ENCODE peak calls at places on chromosomes 2 and 18, in four cellular contexts. R, J, C and E are unnamed samples.
A peak's percentile ranks its signal among the peaks of the same experiment; 100 is the strongest.

GRCh38 chr2:234555161-234555560 is 58.3 kb upstream of the ARL4C start:
- DNase-seq in R (no peak), J (no peak), C (no peak), E (no peak)

GRCh38 chr2:88201811-88202169 is 31.6 kb downstream of the THNSL2 start:
- DNase-seq in R (no peak), J (peak; percentile 54), C (no peak), E (no peak)

GRCh38 chr2:181077128-181077709 is 96.8 kb downstream of the UBE2E3 start:
- DNase-seq in R (no peak), J (peak; percentile 68), C (peak; percentile 56), E (peak; percentile 40)

GRCh38 chr2:4135765-4136164 is 432.4 kb downstream of the DCDC2C start:
- DNase-seq in R (no peak), J (no peak), C (no peak), E (no peak)

GRCh38 chr2:83054751-83055150 is 1404.3 kb downstream of the SUCLG1 start:
- DNase-seq in R (no peak), J (no peak), C (peak; percentile 2), E (no peak)

GRCh38 chr2:20351555-20352229 is 1.0 kb upstream of the PUM2 start:
- DNase-seq in R (no peak), J (no peak), C (no peak), E (no peak)

GRCh38 chr2:61537590-61538178 is 472 bp downstream of the XPO1 start:
- DNase-seq in R (no peak), J (peak; percentile 33), C (peak; percentile 24), E (no peak)

GRCh38 chr2:168452781-168453180 is 3.3 kb upstream of the CERS6 start:
- DNase-seq in R (no peak), J (no peak), C (no peak), E (no peak)

GRCh38 chr2:207046642-207047213 is 107.4 kb downstream of the CPO start:
- DNase-seq in R (no peak), J (no peak), C (peak; percentile 54), E (no peak)

GRCh38 chr2:241827394-241827793 is 18.4 kb downstream of the NEU4 start:
- DNase-seq in R (no peak), J (no peak), C (no peak), E (no peak)

GRCh38 chr18:48539406-48540328 is 836 bp downstream of the CTIF start:
- DNase-seq in R (peak; percentile 68), J (peak; percentile 75), C (peak; percentile 59), E (peak; percentile 44)

GRCh38 chr2:42652086-42652485 is 83.7 kb downstream of the MTA3 start:
- DNase-seq in R (no peak), J (peak; percentile 40), C (no peak), E (no peak)

GRCh38 chr2:8380026-8380425 is 301.8 kb upstream of the ID2 start:
- DNase-seq in R (no peak), J (no peak), C (no peak), E (no peak)

GRCh38 chr2:157857881-157858280 is 18.2 kb downstream of the ACVR1 start:
- DNase-seq in R (no peak), J (no peak), C (no peak), E (no peak)

GRCh38 chr2:25251461-25252273 is 83.3 kb upstream of the POMC start:
- DNase-seq in R (peak; percentile 78), J (peak; percentile 61), C (peak; percentile 64), E (peak; percentile 3)

GRCh38 chr2:25103287-25103871 is 61.5 kb downstream of the EFR3B start:
- DNase-seq in R (no peak), J (no peak), C (no peak), E (peak; percentile 72)

GRCh38 chr2:220127311-220127710 is 499.9 kb downstream of the SLC4A3 start:
- DNase-seq in R (no peak), J (no peak), C (no peak), E (no peak)

GRCh38 chr2:172864182-172864581 is 128.5 kb downstream of the RAPGEF4 start:
- DNase-seq in R (peak; percentile 66), J (peak; percentile 82), C (peak; percentile 29), E (peak; percentile 36)

GRCh38 chr2:86102157-86102556 is 3.5 kb downstream of the POLR1A start:
- DNase-seq in R (no peak), J (no peak), C (no peak), E (no peak)

GRCh38 chr2:195411219-195411687 is 245.8 kb upstream of the SLC39A10 start:
- DNase-seq in R (no peak), J (no peak), C (no peak), E (peak; percentile 46)

GRCh38 chr2:123791716-123792115 is 233.4 kb upstream of the CNTNAP5 start:
- DNase-seq in R (no peak), J (no peak), C (no peak), E (no peak)

GRCh38 chr2:208983476-208983875 is 440.4 kb upstream of the MAP2 start:
- DNase-seq in R (no peak), J (no peak), C (no peak), E (no peak)

GRCh38 chr2:229129738-229130371 is 141.2 kb downstream of the PID1 start:
- DNase-seq in R (peak; percentile 65), J (no peak), C (no peak), E (no peak)

GRCh38 chr2:3461781-3462492 is 57.4 kb downstream of the ADI1 start:
- DNase-seq in R (no peak), J (peak; percentile 76), C (peak; percentile 58), E (no peak)

GRCh38 chr18:23270999-23271680 is 135.9 kb downstream of the CABLES1 start:
- DNase-seq in R (no peak), J (no peak), C (peak; percentile 71), E (no peak)

GRCh38 chr2:73897934-73898333 is 5.1 kb downstream of the ACTG2 start:
- DNase-seq in R (no peak), J (no peak), C (no peak), E (no peak)

GRCh38 chr2:225429718-225430117 is 30.2 kb downstream of the NYAP2 start:
- DNase-seq in R (no peak), J (peak; percentile 30), C (no peak), E (no peak)

GRCh38 chr18:59900222-59901128 is 679 bp downstream of the PMAIP1 start:
- DNase-seq in R (peak; percentile 60), J (peak; percentile 85), C (peak; percentile 76), E (peak; percentile 81)

GRCh38 chr2:43018179-43019024 is 208.0 kb downstream of the ZFP36L2 start:
- DNase-seq in R (peak; percentile 69), J (no peak), C (no peak), E (no peak)

GRCh38 chr2:23124214-23124735 is 260.7 kb upstream of the KLHL29 start:
- DNase-seq in R (no peak), J (no peak), C (no peak), E (no peak)

DNA sequence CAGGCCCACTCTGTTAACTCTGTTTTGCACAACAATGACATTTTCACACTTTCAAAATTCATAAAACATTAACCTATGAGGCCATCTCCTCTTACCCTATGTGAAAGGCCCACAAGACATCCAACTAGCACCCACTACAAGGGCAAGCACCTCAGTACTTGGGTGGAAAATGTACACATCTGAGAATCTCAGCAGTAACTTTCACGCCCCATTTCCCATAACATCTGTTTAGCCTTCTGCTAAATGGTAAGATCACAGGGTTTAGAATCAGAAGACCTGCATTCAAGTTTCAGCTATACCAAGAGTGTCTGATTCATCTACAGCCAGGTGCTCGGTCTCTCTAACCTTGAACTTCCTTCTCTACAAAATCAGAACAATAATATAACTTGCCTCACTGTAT is 89.2 kb downstream of the SP100 start:
- DNase-seq in R (no peak), J (no peak), C (no peak), E (no peak)
- H3K36me3 ChIP-seq in R (no peaks in the 10 kb centered on the region), J (no peaks in the 10 kb centered on the region), C (peaks cover 15% of the 10 kb centered on the region), E (peaks cover 31% of the 10 kb centered on the region)

DNA sequence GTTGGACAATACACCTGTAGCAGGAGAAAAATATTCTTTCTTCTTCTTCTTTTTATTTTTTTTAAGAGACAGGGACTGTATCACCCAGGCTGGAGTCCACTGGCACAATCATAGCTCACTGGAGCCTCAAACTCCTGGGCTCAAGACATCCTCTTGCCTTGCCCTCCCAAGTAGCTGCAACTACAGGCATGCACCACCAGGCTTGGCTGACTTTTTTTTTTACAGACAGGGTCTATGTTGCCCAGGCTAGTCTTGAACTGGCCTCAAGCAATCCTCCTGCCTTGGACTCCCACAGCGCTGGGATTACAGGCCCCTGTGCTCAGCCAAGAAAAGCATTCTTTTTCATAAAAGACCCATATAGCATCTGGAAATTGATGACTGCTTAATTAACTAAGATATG is 17.1 kb upstream of the ARHGAP28 start:
- DNase-seq in R (no peak), J (peak; percentile 39), C (no peak), E (no peak)
- TF ChIP-seq CTCF in R (no peak), J (no peak), C (no peak), E (no peak)

GRCh38 chr2:99840831-99841230 is 301.6 kb downstream of the AFF3 start:
- DNase-seq in R (no peak), J (no peak), C (no peak), E (no peak)
- H3K36me3 ChIP-seq in R (no peaks in the 10 kb centered on the region), J (no peaks in the 10 kb centered on the region), C (no peaks in the 10 kb centered on the region), E (no peaks in the 10 kb centered on the region)

DNA sequence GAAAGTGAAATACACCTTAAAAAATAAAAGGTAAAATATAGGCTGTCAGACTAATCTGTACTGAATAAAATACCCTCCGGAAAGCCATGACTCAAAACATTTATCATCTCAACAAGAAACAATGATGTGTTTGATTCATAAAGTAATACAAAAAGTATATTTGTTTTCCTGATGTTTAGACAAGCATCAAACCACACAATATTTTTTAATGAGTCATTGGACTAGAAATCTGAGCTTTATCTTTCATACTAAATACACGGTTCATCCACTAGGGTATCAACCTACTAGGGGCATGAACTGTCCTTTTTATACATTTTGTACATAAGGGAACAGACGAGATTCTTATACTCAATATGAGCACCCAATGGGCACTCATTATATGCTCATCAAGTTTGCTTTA is 31.3 kb downstream of the CD226 start:
- DNase-seq in R (no peak), J (no peak), C (no peak), E (no peak)
- TF ChIP-seq CTCF in R (no peak), J (no peak), C (no peak), E (no peak)

DNA sequence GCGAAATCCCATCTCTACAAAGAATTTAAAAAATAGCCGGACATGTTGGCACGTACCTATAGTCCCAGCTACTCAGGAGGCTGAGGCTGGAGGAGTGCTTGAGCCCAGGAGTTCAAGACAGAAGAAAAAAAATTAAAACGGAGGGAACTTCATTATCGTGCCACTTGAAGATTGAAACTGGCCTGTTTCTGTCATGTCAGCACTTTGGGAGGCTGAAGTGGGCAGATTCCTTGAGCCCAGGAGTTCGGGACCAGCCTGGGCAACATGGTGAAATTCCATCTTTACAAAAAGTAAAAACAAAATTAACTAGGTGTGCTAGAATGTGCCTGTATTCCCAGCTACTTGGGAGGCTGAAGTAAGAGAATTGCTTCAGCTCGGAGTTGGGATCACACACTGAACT is 3.0 kb upstream of the TEX44 start:
- DNase-seq in R (no peak), J (no peak), C (no peak), E (no peak)
- H3K36me3 ChIP-seq in R (no peaks in the 10 kb centered on the region), J (no peaks in the 10 kb centered on the region), C (no peaks in the 10 kb centered on the region), E (no peaks in the 10 kb centered on the region)

GRCh38 chr2:200525882-200526651 is at the start of gene SGO2:
- DNase-seq in R (peak; percentile 97), J (peak; percentile 99), C (peak; percentile 95), E (peak; percentile 92)
- TF ChIP-seq CTCF in R (no peak), J (no peak), C (no peak), E (peak; percentile 26)